ENCODE peak calls at places on chromosomes 1 and 21, in six cellular contexts. One of them, this sample, is unnamed.

GRCh38 chr1:230972855-230973271 is 5.8 kb downstream of the TTC13 start:
- DNase-seq in foreskin keratinocyte: no peak
- DNase-seq in stimulated activated CD4-positive, alpha-beta T cell treated with anti-CD3 and anti-CD28 coated beads, TNF-alpha, amount 100 ng/mL, for 24 hours: peak
- DNase-seq in naive thymus-derived CD8-positive, alpha-beta T cell: peak
- DNase-seq in H4: no peak
- DNase-seq in neural progenitor cell: no peak
- DNase-seq in this sample: no peak

GRCh38 chr1:12486401-12487005 is 131.5 kb downstream of the DHRS3 start:
- DNase-seq in neural progenitor cell: no peak
- DNase-seq in naive thymus-derived CD8-positive, alpha-beta T cell: no peak
- DNase-seq in stimulated activated CD4-positive, alpha-beta T cell treated with anti-CD3 and anti-CD28 coated beads, TNF-alpha, amount 100 ng/mL, for 24 hours: no peak
- DNase-seq in H4: no peak
- DNase-seq in foreskin keratinocyte: no peak
- DNase-seq in this sample: no peak

GRCh38 chr1:36349241-36349671 is 25.8 kb upstream of the EVA1B start:
- DNase-seq in neural progenitor cell: no peak
- DNase-seq in naive thymus-derived CD8-positive, alpha-beta T cell: no peak
- DNase-seq in H4: no peak
- DNase-seq in stimulated activated CD4-positive, alpha-beta T cell treated with anti-CD3 and anti-CD28 coated beads, TNF-alpha, amount 100 ng/mL, for 24 hours: no peak
- DNase-seq in foreskin keratinocyte: peak
- DNase-seq in this sample: peak

GRCh38 chr1:95534985-95535384 is 301.0 kb downstream of the RWDD3 start:
- DNase-seq in neural progenitor cell: peak
- DNase-seq in stimulated activated CD4-positive, alpha-beta T cell treated with anti-CD3 and anti-CD28 coated beads, TNF-alpha, amount 100 ng/mL, for 24 hours: no peak
- DNase-seq in H4: peak
- DNase-seq in naive thymus-derived CD8-positive, alpha-beta T cell: no peak
- DNase-seq in foreskin keratinocyte: no peak
- DNase-seq in this sample: no peak

GRCh38 chr1:39509360-39510009 is 18.0 kb downstream of the BMP8A start:
- DNase-seq in naive thymus-derived CD8-positive, alpha-beta T cell: no peak
- DNase-seq in neural progenitor cell: no peak
- DNase-seq in stimulated activated CD4-positive, alpha-beta T cell treated with anti-CD3 and anti-CD28 coated beads, TNF-alpha, amount 100 ng/mL, for 24 hours: no peak
- DNase-seq in H4: peak
- DNase-seq in foreskin keratinocyte: no peak
- DNase-seq in this sample: no peak

GRCh38 chr1:160189649-160190625 is at the start of gene CASQ1:
- DNase-seq in neural progenitor cell: no peak
- DNase-seq in foreskin keratinocyte: no peak
- DNase-seq in stimulated activated CD4-positive, alpha-beta T cell treated with anti-CD3 and anti-CD28 coated beads, TNF-alpha, amount 100 ng/mL, for 24 hours: no peak
- DNase-seq in H4: no peak
- DNase-seq in naive thymus-derived CD8-positive, alpha-beta T cell: no peak
- DNase-seq in this sample: no peak

GRCh38 chr1:39102537-39103320 is 76.6 kb downstream of the NDUFS5 start:
- DNase-seq in foreskin keratinocyte: peak
- DNase-seq in H4: peak
- DNase-seq in stimulated activated CD4-positive, alpha-beta T cell treated with anti-CD3 and anti-CD28 coated beads, TNF-alpha, amount 100 ng/mL, for 24 hours: no peak
- DNase-seq in neural progenitor cell: peak
- DNase-seq in naive thymus-derived CD8-positive, alpha-beta T cell: no peak
- DNase-seq in this sample: peak

GRCh38 chr21:30072496-30072895 is 94.1 kb downstream of the CLDN17 start:
- DNase-seq in foreskin keratinocyte: peak
- DNase-seq in naive thymus-derived CD8-positive, alpha-beta T cell: no peak
- DNase-seq in H4: peak
- DNase-seq in neural progenitor cell: peak
- DNase-seq in stimulated activated CD4-positive, alpha-beta T cell treated with anti-CD3 and anti-CD28 coated beads, TNF-alpha, amount 100 ng/mL, for 24 hours: no peak
- DNase-seq in this sample: peak

GRCh38 chr1:110106013-110106941 is 6.0 kb upstream of the UBL4B start:
- DNase-seq in foreskin keratinocyte: peak
- DNase-seq in naive thymus-derived CD8-positive, alpha-beta T cell: peak
- DNase-seq in neural progenitor cell: peak
- DNase-seq in stimulated activated CD4-positive, alpha-beta T cell treated with anti-CD3 and anti-CD28 coated beads, TNF-alpha, amount 100 ng/mL, for 24 hours: peak
- DNase-seq in H4: peak
- DNase-seq in this sample: peak

GRCh38 chr1:238710697-238711096 is 675.7 kb upstream of the CHRM3 start:
- DNase-seq in H4: peak
- DNase-seq in neural progenitor cell: peak
- DNase-seq in stimulated activated CD4-positive, alpha-beta T cell treated with anti-CD3 and anti-CD28 coated beads, TNF-alpha, amount 100 ng/mL, for 24 hours: no peak
- DNase-seq in foreskin keratinocyte: no peak
- DNase-seq in naive thymus-derived CD8-positive, alpha-beta T cell: no peak
- DNase-seq in this sample: no peak

GRCh38 chr1:192880191-192880590 is 71.4 kb downstream of the RGS2 start:
- DNase-seq in foreskin keratinocyte: no peak
- DNase-seq in stimulated activated CD4-positive, alpha-beta T cell treated with anti-CD3 and anti-CD28 coated beads, TNF-alpha, amount 100 ng/mL, for 24 hours: no peak
- DNase-seq in neural progenitor cell: no peak
- DNase-seq in H4: no peak
- DNase-seq in naive thymus-derived CD8-positive, alpha-beta T cell: no peak
- DNase-seq in this sample: no peak

GRCh38 chr21:15729346-15729673 is 472 bp upstream of the USP25 start:
- DNase-seq in naive thymus-derived CD8-positive, alpha-beta T cell: no peak
- DNase-seq in neural progenitor cell: no peak
- DNase-seq in foreskin keratinocyte: peak
- DNase-seq in stimulated activated CD4-positive, alpha-beta T cell treated with anti-CD3 and anti-CD28 coated beads, TNF-alpha, amount 100 ng/mL, for 24 hours: no peak
- DNase-seq in H4: no peak
- DNase-seq in this sample: no peak

GRCh38 chr1:169546087-169546995 is 39.9 kb downstream of the F5 start:
- DNase-seq in neural progenitor cell: peak
- DNase-seq in naive thymus-derived CD8-positive, alpha-beta T cell: peak
- DNase-seq in foreskin keratinocyte: peak
- DNase-seq in stimulated activated CD4-positive, alpha-beta T cell treated with anti-CD3 and anti-CD28 coated beads, TNF-alpha, amount 100 ng/mL, for 24 hours: peak
- DNase-seq in H4: peak
- DNase-seq in this sample: peak

GRCh38 chr1:67717876-67718275 is 32.9 kb downstream of the GADD45A start:
- DNase-seq in neural progenitor cell: no peak
- DNase-seq in H4: no peak
- DNase-seq in foreskin keratinocyte: peak
- DNase-seq in naive thymus-derived CD8-positive, alpha-beta T cell: no peak
- DNase-seq in stimulated activated CD4-positive, alpha-beta T cell treated with anti-CD3 and anti-CD28 coated beads, TNF-alpha, amount 100 ng/mL, for 24 hours: no peak
- DNase-seq in this sample: no peak

GRCh38 chr1:39436842-39437241 is 54.6 kb upstream of the BMP8A start:
- DNase-seq in naive thymus-derived CD8-positive, alpha-beta T cell: no peak
- DNase-seq in H4: no peak
- DNase-seq in foreskin keratinocyte: no peak
- DNase-seq in stimulated activated CD4-positive, alpha-beta T cell treated with anti-CD3 and anti-CD28 coated beads, TNF-alpha, amount 100 ng/mL, for 24 hours: no peak
- DNase-seq in neural progenitor cell: no peak
- DNase-seq in this sample: no peak

GRCh38 chr1:45840704-45841103 is 37.3 kb downstream of the MAST2 start:
- DNase-seq in naive thymus-derived CD8-positive, alpha-beta T cell: no peak
- DNase-seq in H4: no peak
- DNase-seq in stimulated activated CD4-positive, alpha-beta T cell treated with anti-CD3 and anti-CD28 coated beads, TNF-alpha, amount 100 ng/mL, for 24 hours: no peak
- DNase-seq in foreskin keratinocyte: no peak
- DNase-seq in neural progenitor cell: no peak
- DNase-seq in this sample: no peak

GRCh38 chr1:217889401-217889800 is 258.3 kb downstream of the SPATA17 start:
- DNase-seq in H4: no peak
- DNase-seq in neural progenitor cell: peak
- DNase-seq in naive thymus-derived CD8-positive, alpha-beta T cell: no peak
- DNase-seq in stimulated activated CD4-positive, alpha-beta T cell treated with anti-CD3 and anti-CD28 coated beads, TNF-alpha, amount 100 ng/mL, for 24 hours: no peak
- DNase-seq in foreskin keratinocyte: no peak
- DNase-seq in this sample: no peak